ENCODE peak calls at places on chromosomes 6 and 20, in ten cellular contexts. M is gastrocnemius medialis, T is endothelial cell of umbilical vein, V is pancreas, B is OCI-LY7, K is fibroblast of lung, U is HCT116, G is AG04450, P is lung, Q is neural progenitor cell. X is an unnamed sample.
A peak's percentile ranks its signal among the peaks of the same experiment; 100 is the strongest.

GRCh38 chr20:10216146-10216741 is 2.4 kb upstream of the SNAP25 start:
- DNase-seq in B (no peak), K (peak; percentile 73), Q (peak; percentile 25), M (no peak), P (no peak), V (no peak), G (no peak), U (no peak), T (no peak), X (no peak)

GRCh38 chr6:112117554-112117953 is 30.2 kb downstream of the FAM229B start:
- DNase-seq in U (no peak), B (no peak), P (no peak), K (no peak), V (no peak), T (peak; percentile 38), G (no peak), Q (no peak), M (no peak), X (no peak)

GRCh38 chr6:34144581-34145160 is 1.2 kb downstream of the GRM4 start:
- DNase-seq in Q (peak; percentile 37), K (no peak), B (no peak), V (no peak), G (no peak), P (no peak), U (no peak), M (no peak), T (no peak), X (peak; percentile 66)

GRCh38 chr6:30743099-30744053 is 889 bp upstream of the FLOT1 start:
- DNase-seq in P (no peak), M (no peak), V (peak; percentile 53), B (no peak), K (peak; percentile 29), U (no peak), G (no peak), Q (no peak), T (peak; percentile 36), X (peak; percentile 86)

GRCh38 chr20:54681869-54682268 is 206.5 kb downstream of the DOK5 start:
- DNase-seq in M (no peak), U (no peak), T (no peak), G (no peak), V (no peak), B (no peak), K (no peak), Q (peak; percentile 33), P (no peak), X (no peak)

GRCh38 chr6:154995241-154996162 is at the start of gene TIAM2:
- DNase-seq in T (no peak), K (no peak), U (no peak), M (no peak), B (no peak), Q (peak; percentile 87), V (no peak), P (no peak), G (no peak), X (no peak)

GRCh38 chr20:5718896-5719595 is 31.2 kb upstream of the SHLD1 start:
- DNase-seq in T (no peak), P (no peak), B (no peak), M (peak; percentile 41), Q (no peak), V (no peak), U (no peak), G (no peak), K (no peak), X (no peak)

GRCh38 chr20:41566896-41567527 is 51.2 kb downstream of the CHD6 start:
- DNase-seq in G (no peak), P (no peak), U (no peak), Q (no peak), V (no peak), M (no peak), T (no peak), K (no peak), B (no peak), X (no peak)

GRCh38 chr20:63007722-63008488 is 1.1 kb upstream of the BHLHE23 start:
- DNase-seq in K (no peak), Q (peak; percentile 62), B (no peak), T (no peak), G (no peak), U (no peak), P (no peak), M (no peak), V (no peak), X (no peak)

GRCh38 chr6:16721977-16722376 is 39.3 kb downstream of the ATXN1 start:
- DNase-seq in K (no peak), P (no peak), V (no peak), U (no peak), B (no peak), G (no peak), M (no peak), Q (no peak), T (peak; percentile 55), X (no peak)

GRCh38 chr20:5654557-5654956 is 95.6 kb upstream of the SHLD1 start:
- DNase-seq in K (peak; percentile 89), V (no peak), Q (no peak), U (no peak), M (no peak), P (no peak), T (peak; percentile 80), B (no peak), G (peak; percentile 79), X (no peak)

GRCh38 chr6:33607784-33608161 is 13.3 kb upstream of the ITPR3 start:
- DNase-seq in T (no peak), B (peak; percentile 68), V (no peak), P (no peak), K (no peak), Q (no peak), G (no peak), M (peak; percentile 48), U (peak; percentile 37), X (peak; percentile 83)

GRCh38 chr6:40642837-40643236 is 55.7 kb upstream of the LRFN2 start:
- DNase-seq in T (no peak), Q (no peak), V (no peak), U (no peak), K (no peak), M (no peak), G (no peak), B (no peak), P (no peak), X (no peak)

GRCh38 chr6:40645043-40645442 is 57.9 kb upstream of the LRFN2 start:
- DNase-seq in B (no peak), G (no peak), V (no peak), T (no peak), Q (no peak), M (no peak), P (no peak), K (no peak), U (no peak), X (peak; percentile 22)

GRCh38 chr6:40642190-40642589 is 55.0 kb upstream of the LRFN2 start:
- DNase-seq in V (no peak), G (no peak), M (no peak), P (no peak), T (no peak), Q (no peak), B (no peak), K (no peak), U (no peak), X (no peak)

DNA sequence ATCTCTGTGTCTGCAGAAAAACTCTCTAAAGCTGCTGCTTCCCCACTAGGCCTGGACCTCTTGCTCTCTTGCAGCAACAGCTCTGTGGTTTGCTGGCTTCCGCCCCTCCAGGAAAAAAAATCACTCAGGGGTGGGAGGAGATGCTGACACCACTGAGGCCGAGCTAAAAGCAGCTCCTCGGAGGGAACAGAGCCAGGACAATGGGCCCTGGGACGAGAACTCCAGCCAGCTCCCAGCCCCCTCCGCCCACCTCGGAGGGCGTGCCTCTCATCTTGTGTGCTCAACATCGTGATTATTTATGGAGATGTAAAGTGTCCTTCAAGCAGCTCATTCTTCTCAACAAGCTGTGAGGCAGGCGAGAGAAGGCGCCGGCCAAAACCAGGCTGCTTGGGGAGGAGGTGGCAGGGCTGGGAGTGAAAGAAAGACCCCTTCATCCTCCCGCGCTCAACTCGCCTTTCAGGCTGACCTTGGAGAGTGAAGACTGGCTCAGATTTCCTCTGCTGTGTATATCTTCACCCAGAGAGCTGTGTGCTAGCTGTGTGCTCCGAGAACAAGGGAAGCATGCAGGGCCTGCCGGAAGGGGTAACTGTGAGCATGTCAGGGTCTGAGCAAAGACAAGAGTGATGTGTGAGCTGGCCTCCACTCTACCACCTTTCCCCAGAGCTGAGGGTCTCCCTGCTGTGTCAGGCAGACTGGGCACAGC is 53.6 kb upstream of the LRFN2 start:
- DNase-seq in G (no peak), K (no peak), T (no peak), V (no peak), M (no peak), U (no peak), P (no peak), Q (no peak), B (no peak), X (no peak)
- TF ChIP-seq CTCF in G (no peak), K (no peak), T (no peak), V (no peak), M (no peak), U (no peak), P (no peak), Q (no peak), B (no peak), X (no peak)

DNA sequence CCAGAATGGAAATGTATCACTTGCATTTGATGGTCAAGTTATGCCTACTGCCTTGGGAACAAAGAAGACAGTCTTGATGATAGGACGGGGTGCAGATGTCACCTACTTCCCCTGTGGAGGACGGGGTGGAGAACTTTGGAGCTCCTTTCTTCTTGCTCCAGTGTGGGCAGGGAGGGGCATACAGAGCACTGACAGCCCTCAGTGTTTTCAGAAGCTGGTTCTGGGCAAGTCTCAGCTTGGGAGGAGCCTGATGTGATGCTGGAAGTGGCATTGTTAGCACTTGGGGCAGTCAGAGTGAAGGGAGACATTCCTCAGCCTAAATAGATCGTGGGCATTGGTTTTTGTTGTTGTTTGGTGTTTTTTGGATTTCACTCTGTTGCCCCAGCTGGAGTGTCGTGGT is 59.7 kb downstream of the SYNJ2 start:
- DNase-seq in U (no peak), K (no peak), B (no peak), G (no peak), P (no peak), T (peak; percentile 53), M (no peak), Q (no peak), V (no peak), X (no peak)
- H3K27ac ChIP-seq in U (peak overlapping the region; percentile 87), K (peak overlapping the region; percentile 96), B (no peak overlapping the region), G (peak overlapping the region; percentile 96), P (peak overlapping the region; percentile 97), T (peak overlapping the region; percentile 99), M (peak overlapping the region; percentile 93), Q (no peak overlapping the region), V (no peak overlapping the region), X (no peak overlapping the region)

GRCh38 chr6:26312096-26312463 is 52.9 kb upstream of the BTN3A2 start:
- DNase-seq in K (no peak), U (no peak), B (no peak), P (no peak), Q (no peak), G (no peak), V (no peak), M (no peak), T (no peak), X (no peak)
- H3K4me3 ChIP-seq in K (peak overlapping the region; percentile 88), U (no peak overlapping the region), B (peak overlapping the region; percentile 71), P (no peak overlapping the region), Q (peak overlapping the region; percentile 91), G (peak overlapping the region; percentile 56), V (no peak overlapping the region), M (peak overlapping the region; percentile 54), T (peak overlapping the region; percentile 0), X (peak overlapping the region; percentile 44)

DNA sequence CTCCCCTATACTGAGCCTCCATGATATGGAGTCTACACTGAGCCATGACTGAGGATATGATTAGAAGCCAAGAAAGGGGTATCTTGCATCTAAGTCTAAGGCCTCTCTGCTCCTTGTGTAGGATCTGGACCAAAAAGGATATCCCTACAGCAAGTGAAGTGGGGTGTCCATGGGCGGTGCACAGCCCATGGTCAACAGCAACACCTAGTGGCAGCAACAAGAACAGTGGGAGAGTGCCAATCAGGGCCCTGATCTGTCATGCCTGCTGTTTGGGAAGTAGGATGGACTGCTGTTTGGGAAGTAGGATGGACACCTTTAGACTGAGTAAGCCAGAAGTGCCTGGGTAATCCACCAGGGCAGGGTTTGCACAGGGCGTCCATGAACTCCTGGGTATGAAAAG is 22.4 kb downstream of the PTGIS start:
- DNase-seq in B (peak; percentile 22), G (no peak), T (no peak), V (no peak), P (no peak), U (no peak), Q (no peak), M (no peak), K (no peak), X (no peak)
- TF ChIP-seq CTCF in B (peak; percentile 71), G (peak; percentile 18), T (peak; percentile 18), V (no peak), P (no peak), U (peak; percentile 71), Q (peak; percentile 32), M (no peak), K (peak; percentile 11), X (no peak)